ENCODE peak calls at places on chromosomes 6 and 20, in eight cellular contexts. O is esophagus muscularis mucosa, V is Peyer's patch, L is pancreas, M is A549, Y is spleen, I is psoas muscle, E is mammary epithelial cell. J is an unnamed sample.

GRCh38 chr6:139296927-139297326 is 5.1 kb upstream of the TXLNB start:
- DNase-seq in O (no peak), V (no peak), L (no peak), M (no peak), Y (no peak), I (no peak), E (peak; percentile 68), J (no peak)

GRCh38 chr20:52889225-52889624 is 82.9 kb upstream of the TSHZ2 start:
- DNase-seq in O (no peak), V (no peak), L (no peak), M (no peak), Y (no peak), I (no peak), E (peak; percentile 89), J (no peak)

GRCh38 chr6:133891814-133892443 is 3.0 kb downstream of the TCF21 start:
- DNase-seq in O (no peak), V (no peak), L (no peak), M (no peak), Y (no peak), I (no peak), E (no peak), J (no peak)

GRCh38 chr6:22877946-22878705 is 308.8 kb downstream of the HDGFL1 start:
- DNase-seq in O (no peak), V (no peak), L (no peak), M (no peak), Y (no peak), I (no peak), E (no peak), J (no peak)

GRCh38 chr6:39887692-39888450 is 46.4 kb downstream of the MOCS1 start:
- DNase-seq in O (no peak), V (peak; percentile 65), L (peak; percentile 51), M (peak; percentile 9), Y (no peak), I (peak; percentile 77), E (no peak), J (no peak)

GRCh38 chr20:573414-574296 is 30.1 kb upstream of the CSNK2A1 start:
- DNase-seq in O (no peak), V (peak; percentile 22), L (no peak), M (no peak), Y (no peak), I (no peak), E (no peak), J (no peak)

GRCh38 chr20:20019123-20019522 is 2.0 kb downstream of the NAA20 start:
- DNase-seq in O (no peak), V (no peak), L (no peak), M (no peak), Y (no peak), I (no peak), E (peak; percentile 74), J (no peak)

GRCh38 chr6:149560736-149561135 is 5.4 kb upstream of the GINM1 start:
- DNase-seq in O (no peak), V (no peak), L (no peak), M (peak; percentile 36), Y (no peak), I (no peak), E (no peak), J (no peak)

GRCh38 chr20:1299522-1299921 is 29.4 kb downstream of the SDCBP2 start:
- DNase-seq in O (no peak), V (no peak), L (no peak), M (peak; percentile 34), Y (peak; percentile 36), I (no peak), E (no peak), J (no peak)

GRCh38 chr6:53888931-53889330 is 94.1 kb downstream of the LRRC1 start:
- DNase-seq in O (no peak), V (no peak), L (no peak), M (no peak), Y (no peak), I (no peak), E (peak; percentile 20), J (no peak)

GRCh38 chr20:16351415-16351814 is 221.8 kb downstream of the KIF16B start:
- DNase-seq in O (no peak), V (no peak), L (no peak), M (no peak), Y (no peak), I (peak; percentile 43), E (no peak), J (no peak)

GRCh38 chr20:16352751-16353150 is 220.5 kb downstream of the KIF16B start:
- DNase-seq in O (no peak), V (no peak), L (no peak), M (no peak), Y (no peak), I (no peak), E (no peak), J (no peak)

GRCh38 chr20:16349518-16350295 is 223.5 kb downstream of the KIF16B start:
- DNase-seq in O (no peak), V (no peak), L (no peak), M (no peak), Y (no peak), I (no peak), E (no peak), J (no peak)

GRCh38 chr20:16352321-16352720 is 220.9 kb downstream of the KIF16B start:
- DNase-seq in O (no peak), V (no peak), L (no peak), M (no peak), Y (no peak), I (no peak), E (no peak), J (no peak)

DNA sequence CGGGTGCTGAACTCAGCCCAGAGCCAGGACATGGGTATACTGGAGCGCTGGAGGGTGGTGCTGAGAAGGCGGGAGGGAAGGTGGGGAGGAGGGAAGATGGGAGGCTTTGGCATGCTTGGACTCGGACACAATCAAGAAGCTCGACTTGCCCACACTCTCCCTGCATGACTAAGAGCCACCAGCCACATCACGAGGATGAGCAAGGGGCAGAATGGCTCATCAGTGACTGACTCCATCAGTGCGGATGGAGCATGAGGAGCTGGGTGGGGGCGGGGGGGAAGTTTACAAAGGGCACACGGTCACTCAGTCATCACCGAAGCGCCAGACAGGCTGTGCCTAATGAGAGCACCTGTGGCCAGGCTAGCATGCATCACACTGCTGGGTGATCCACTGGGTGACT is 222.8 kb downstream of the KIF16B start:
- DNase-seq in O (no peak), V (no peak), L (no peak), M (peak; percentile 31), Y (no peak), I (peak; percentile 30), E (peak; percentile 24), J (no peak)
- H3K9me3 ChIP-seq in O (no peaks in the 10 kb centered on the region), V (no peaks in the 10 kb centered on the region), L (no peaks in the 10 kb centered on the region), M (no peaks in the 10 kb centered on the region), Y (no peaks in the 10 kb centered on the region), I (no peaks in the 10 kb centered on the region), E (no peaks in the 10 kb centered on the region), J (no peaks in the 10 kb centered on the region)

GRCh38 chr20:33444797-33445560 is 1.4 kb upstream of the SNTA1 start:
- DNase-seq in O (no peak), V (peak; percentile 65), L (no peak), M (peak; percentile 36), Y (no peak), I (peak; percentile 31), E (no peak), J (no peak)
- TF ChIP-seq CTCF in O (no peak), V (peak; percentile 31), L (no peak), M (peak; percentile 43), Y (no peak), I (peak; percentile 51), E (peak; percentile 59), J (no peak)

DNA sequence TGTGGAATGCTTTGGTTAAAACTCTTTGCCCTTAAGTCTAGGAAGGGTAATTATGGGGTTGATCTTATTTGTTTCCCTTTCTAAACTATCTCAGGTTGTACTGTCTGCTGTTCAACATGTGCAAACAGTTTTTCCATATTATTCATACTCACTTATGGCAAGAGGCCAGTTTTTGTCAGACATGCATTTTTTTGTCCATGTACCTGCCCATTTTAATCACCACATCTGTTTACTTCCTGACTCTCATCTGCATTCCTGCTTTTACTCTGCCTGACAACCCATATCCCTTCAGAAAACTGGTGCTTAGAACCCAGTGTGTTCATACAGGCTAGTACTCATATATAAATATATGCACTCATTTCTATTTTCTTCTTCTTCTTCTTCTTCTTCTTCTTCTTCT is 80.3 kb downstream of the LPA start:
- DNase-seq in O (no peak), V (no peak), L (no peak), M (no peak), Y (no peak), I (no peak), E (peak; percentile 61), J (no peak)
- H3K9me3 ChIP-seq in O (no peaks in the 10 kb centered on the region), V (no peaks in the 10 kb centered on the region), L (no peaks in the 10 kb centered on the region), M (no peaks in the 10 kb centered on the region), Y (no peaks in the 10 kb centered on the region), I (no peaks in the 10 kb centered on the region), E (no peaks in the 10 kb centered on the region), J (no peaks in the 10 kb centered on the region)

DNA sequence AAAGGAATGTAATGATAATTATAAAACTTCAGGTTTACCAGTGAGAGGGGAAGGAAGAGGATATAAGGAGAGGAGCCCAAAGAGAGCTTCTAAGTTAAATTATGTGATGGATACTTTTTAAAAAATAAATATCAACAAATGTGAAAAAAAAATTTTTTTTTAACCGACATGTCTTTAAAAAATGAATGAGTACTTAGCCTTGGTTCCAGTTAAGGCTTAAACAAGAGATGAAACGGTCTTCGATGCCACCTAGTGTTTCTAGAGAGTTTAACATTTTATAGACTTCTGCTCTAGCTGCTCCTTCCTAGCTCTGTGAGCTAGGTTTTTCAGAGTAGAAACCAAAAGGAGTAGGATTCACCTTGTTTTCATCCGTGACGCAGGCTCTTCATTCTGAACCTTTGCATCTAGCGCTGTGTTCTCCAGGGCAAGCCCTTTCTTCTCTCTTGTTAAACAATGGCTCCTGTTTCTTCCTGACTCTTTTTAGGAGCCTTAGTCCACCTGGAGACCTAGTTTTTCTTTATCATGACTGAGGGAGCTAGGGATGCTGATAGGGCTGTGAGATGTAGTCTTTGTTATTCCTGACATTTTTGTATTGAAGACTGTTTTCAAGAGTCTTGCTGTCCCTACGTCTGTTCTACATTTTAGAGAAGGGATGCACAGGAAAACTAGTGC is 42.4 kb upstream of the GNRH2 start:
- DNase-seq in O (no peak), V (no peak), L (no peak), M (peak; percentile 80), Y (no peak), I (no peak), E (peak; percentile 20), J (no peak)
- TF ChIP-seq CTCF in O (peak; percentile 41), V (peak; percentile 56), L (no peak), M (peak; percentile 92), Y (peak; percentile 38), I (peak; percentile 67), E (peak; percentile 60), J (no peak)

GRCh38 chr20:31237763-31238162 is 19.7 kb upstream of the DEFB115 start:
- DNase-seq in O (no peak), V (no peak), L (no peak), M (no peak), Y (no peak), I (no peak), E (no peak), J (no peak)
- H3K9me3 ChIP-seq in O (peaks cover 73% of the 10 kb centered on the region), V (no peaks in the 10 kb centered on the region), L (no peaks in the 10 kb centered on the region), M (peaks cover 5% of the 10 kb centered on the region), Y (peaks cover 85% of the 10 kb centered on the region), I (peaks cover 60% of the 10 kb centered on the region), E (peaks cover 87% of the 10 kb centered on the region), J (peaks cover 11% of the 10 kb centered on the region)

DNA sequence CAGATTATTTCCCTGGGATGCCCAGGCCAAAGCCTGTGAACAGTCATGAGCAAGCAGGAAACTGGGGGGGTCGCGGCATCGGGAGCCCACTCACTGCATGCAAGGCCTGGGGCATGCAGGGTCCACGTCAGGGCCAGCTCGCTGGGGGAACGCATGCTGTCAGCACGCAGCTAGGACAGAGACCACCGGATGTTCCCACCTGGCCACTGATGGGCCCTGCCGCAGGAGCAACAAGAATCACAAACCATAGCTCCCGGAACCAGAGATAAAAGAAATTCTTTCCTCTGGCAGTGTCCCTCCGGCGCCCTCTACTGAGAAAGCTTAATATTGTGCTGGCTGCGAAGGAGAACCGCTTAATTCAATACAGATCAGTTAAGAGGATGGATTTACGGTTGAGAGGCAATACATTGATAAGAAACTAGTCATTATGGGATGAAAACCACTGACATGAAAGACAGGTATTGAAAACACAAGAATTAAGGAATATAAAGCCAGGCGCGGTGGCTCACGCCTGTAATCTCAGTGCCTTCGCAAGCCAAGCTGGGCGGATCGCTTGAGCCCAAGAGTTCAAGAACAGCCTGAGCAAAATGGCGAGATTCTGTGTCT is 32.6 kb downstream of the C6orf15 start:
- DNase-seq in O (no peak), V (peak; percentile 87), L (peak; percentile 39), M (peak; percentile 53), Y (peak; percentile 79), I (peak; percentile 46), E (peak; percentile 49), J (no peak)
- TF ChIP-seq CTCF in O (peak; percentile 91), V (peak; percentile 83), L (peak; percentile 29), M (peak; percentile 72), Y (peak; percentile 70), I (peak; percentile 78), E (peak; percentile 83), J (peak; percentile 44)

J was measured in vagina.